ENCODE peak calls at places on chromosomes 16 and 17, in four cellular contexts. One of them, this sample, is unnamed. For H3K9me3, the result is how much of the 10 kb centered on the place peaks cover.

GRCh38 chr16:1493746-1494094 is 560 bp downstream of the TELO2 start:
- DNase-seq in tibial artery: no peak
- DNase-seq in IMR-90: no peak
- DNase-seq in Panc1: no peak
- DNase-seq in this sample: peak

GRCh38 chr16:20774703-20775362 is 11.0 kb downstream of the ACSM3 start:
- DNase-seq in tibial artery: no peak
- DNase-seq in Panc1: peak
- DNase-seq in IMR-90: peak
- DNase-seq in this sample: peak

GRCh38 chr16:11449716-11450115 is 104.5 kb downstream of the RMI2 start:
- DNase-seq in tibial artery: no peak
- DNase-seq in Panc1: no peak
- DNase-seq in IMR-90: no peak
- DNase-seq in this sample: no peak

GRCh38 chr16:85569615-85570212 is 43.4 kb upstream of the GSE1 start:
- DNase-seq in tibial artery: no peak
- DNase-seq in Panc1: no peak
- DNase-seq in IMR-90: peak
- DNase-seq in this sample: peak

GRCh38 chr17:19374136-19374535 is 4.2 kb upstream of the MAPK7 start:
- DNase-seq in tibial artery: no peak
- DNase-seq in Panc1: no peak
- DNase-seq in IMR-90: no peak
- DNase-seq in this sample: peak

GRCh38 chr16:2084688-2085625 is 37.2 kb downstream of the TSC2 start:
- DNase-seq in tibial artery: no peak
- DNase-seq in Panc1: no peak
- DNase-seq in IMR-90: no peak
- DNase-seq in this sample: peak

GRCh38 chr17:58517378-58517927 is 3.0 kb upstream of the MTMR4 start:
- DNase-seq in tibial artery: no peak
- DNase-seq in IMR-90: no peak
- DNase-seq in Panc1: no peak
- DNase-seq in this sample: peak

GRCh38 chr16:10964891-10965326 is 20.5 kb downstream of the CLEC16A start:
- DNase-seq in tibial artery: no peak
- DNase-seq in IMR-90: no peak
- DNase-seq in Panc1: no peak
- DNase-seq in this sample: no peak

GRCh38 chr17:65527857-65528591 is 33.4 kb downstream of the AXIN2 start:
- DNase-seq in Panc1: no peak
- DNase-seq in tibial artery: peak
- DNase-seq in IMR-90: no peak
- DNase-seq in this sample: peak

GRCh38 chr17:8020776-8021564 is 17.9 kb upstream of the ALOX15B start:
- DNase-seq in IMR-90: no peak
- DNase-seq in Panc1: no peak
- DNase-seq in tibial artery: no peak
- DNase-seq in this sample: no peak

GRCh38 chr17:5019475-5019956 is 15.7 kb downstream of the SLC52A1 start:
- DNase-seq in IMR-90: peak
- DNase-seq in tibial artery: no peak
- DNase-seq in Panc1: no peak
- DNase-seq in this sample: peak

GRCh38 chr17:76901542-76902197 is 33.5 kb downstream of the MGAT5B start:
- DNase-seq in Panc1: no peak
- DNase-seq in tibial artery: no peak
- DNase-seq in IMR-90: no peak
- DNase-seq in this sample: no peak

GRCh38 chr16:78697426-78697825 is 598.0 kb downstream of the WWOX start:
- DNase-seq in IMR-90: no peak
- DNase-seq in Panc1: no peak
- DNase-seq in tibial artery: no peak
- DNase-seq in this sample: no peak

GRCh38 chr17:77254961-77255741 is 114.4 kb downstream of the SEC14L1 start:
- DNase-seq in IMR-90: peak
- DNase-seq in Panc1: peak
- DNase-seq in tibial artery: peak
- DNase-seq in this sample: peak

GRCh38 chr17:59899099-59899498 is 6.2 kb downstream of the RPS6KB1 start:
- DNase-seq in IMR-90: no peak
- DNase-seq in tibial artery: peak
- DNase-seq in Panc1: no peak
- DNase-seq in this sample: peak

GRCh38 chr16:71449020-71449419 is 7.2 kb upstream of the TLE7 start:
- DNase-seq in tibial artery: no peak
- DNase-seq in IMR-90: no peak
- DNase-seq in Panc1: no peak
- DNase-seq in this sample: no peak

GRCh38 chr16:30526137-30526822 is at the start of gene ZNF768:
- DNase-seq in tibial artery: no peak
- DNase-seq in Panc1: no peak
- DNase-seq in IMR-90: no peak
- DNase-seq in this sample: peak

GRCh38 chr16:19783363-19783762 is 65.3 kb downstream of the IQCK start:
- DNase-seq in Panc1: no peak
- DNase-seq in IMR-90: no peak
- DNase-seq in tibial artery: no peak
- DNase-seq in this sample: no peak

GRCh38 chr16:2179107-2179501 is 17.3 kb downstream of the CASKIN1 start:
- DNase-seq in tibial artery: no peak
- DNase-seq in IMR-90: no peak
- DNase-seq in Panc1: no peak
- DNase-seq in this sample: no peak

GRCh38 chr17:6107791-6108190 is 37.6 kb downstream of the WSCD1 start:
- DNase-seq in Panc1: no peak
- DNase-seq in tibial artery: no peak
- DNase-seq in IMR-90: no peak
- DNase-seq in this sample: no peak

GRCh38 chr16:86985656-86986030 is 331.5 kb downstream of the C16orf95 start:
- DNase-seq in tibial artery: no peak
- DNase-seq in IMR-90: no peak
- DNase-seq in Panc1: no peak
- DNase-seq in this sample: peak

GRCh38 chr17:60659156-60659555 is 18.5 kb upstream of the BCAS3 start:
- DNase-seq in IMR-90: no peak
- DNase-seq in Panc1: no peak
- DNase-seq in tibial artery: no peak
- DNase-seq in this sample: no peak

GRCh38 chr16:66935319-66936011 is at the start of gene CES2:
- DNase-seq in tibial artery: peak
- DNase-seq in IMR-90: peak
- DNase-seq in Panc1: no peak
- DNase-seq in this sample: peak

GRCh38 chr17:2852729-2853110 is 56.5 kb downstream of the RAP1GAP2 start:
- DNase-seq in IMR-90: no peak
- DNase-seq in Panc1: no peak
- DNase-seq in tibial artery: no peak
- DNase-seq in this sample: no peak

GRCh38 chr17:17833664-17834357 is 3.0 kb downstream of the SREBF1 start:
- DNase-seq in Panc1: no peak
- DNase-seq in tibial artery: no peak
- DNase-seq in IMR-90: no peak
- DNase-seq in this sample: no peak

GRCh38 chr16:47493358-47494337 is 32.5 kb downstream of the PHKB start:
- DNase-seq in IMR-90: no peak
- DNase-seq in tibial artery: no peak
- DNase-seq in Panc1: no peak
- DNase-seq in this sample: no peak

GRCh38 chr17:63418540-63418939 is 27.6 kb downstream of the CYB561 start:
- DNase-seq in Panc1: no peak
- DNase-seq in tibial artery: no peak
- DNase-seq in IMR-90: no peak
- DNase-seq in this sample: peak

GRCh38 chr16:89921699-89922476 is 1.3 kb upstream of the TUBB3 start:
- DNase-seq in Panc1: no peak
- DNase-seq in tibial artery: peak
- DNase-seq in IMR-90: peak
- DNase-seq in this sample: peak

GRCh38 chr17:77546772-77547201 is 406.0 kb downstream of the SEC14L1 start:
- DNase-seq in IMR-90: no peak
- DNase-seq in tibial artery: no peak
- DNase-seq in Panc1: no peak
- DNase-seq in this sample: peak

DNA sequence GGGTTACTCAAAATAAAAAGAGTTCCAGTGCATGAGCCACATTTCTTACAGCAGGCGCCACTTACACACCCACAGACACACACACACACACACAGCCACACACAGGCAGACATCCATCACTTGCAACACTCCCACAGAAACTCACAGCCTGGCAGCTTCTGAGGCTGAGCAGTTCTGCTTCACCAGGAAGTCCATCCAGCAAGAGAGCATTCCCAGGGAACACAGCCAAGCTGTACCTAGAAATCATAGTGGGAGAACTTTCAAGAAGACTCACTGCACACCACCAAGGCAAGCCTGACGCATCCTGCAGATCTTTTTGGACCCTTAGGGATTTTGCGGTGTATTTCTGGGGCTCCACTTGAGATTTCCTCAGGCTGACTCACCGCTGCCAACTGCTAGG is 140.9 kb upstream of the WSB1 start:
- DNase-seq in IMR-90: peak
- DNase-seq in Panc1: no peak
- DNase-seq in tibial artery: no peak
- DNase-seq in this sample: peak
- H3K9me3 ChIP-seq in IMR-90: under half
- H3K9me3 ChIP-seq in Panc1: under half
- H3K9me3 ChIP-seq in tibial artery: under half
- H3K9me3 ChIP-seq in this sample: under half

DNA sequence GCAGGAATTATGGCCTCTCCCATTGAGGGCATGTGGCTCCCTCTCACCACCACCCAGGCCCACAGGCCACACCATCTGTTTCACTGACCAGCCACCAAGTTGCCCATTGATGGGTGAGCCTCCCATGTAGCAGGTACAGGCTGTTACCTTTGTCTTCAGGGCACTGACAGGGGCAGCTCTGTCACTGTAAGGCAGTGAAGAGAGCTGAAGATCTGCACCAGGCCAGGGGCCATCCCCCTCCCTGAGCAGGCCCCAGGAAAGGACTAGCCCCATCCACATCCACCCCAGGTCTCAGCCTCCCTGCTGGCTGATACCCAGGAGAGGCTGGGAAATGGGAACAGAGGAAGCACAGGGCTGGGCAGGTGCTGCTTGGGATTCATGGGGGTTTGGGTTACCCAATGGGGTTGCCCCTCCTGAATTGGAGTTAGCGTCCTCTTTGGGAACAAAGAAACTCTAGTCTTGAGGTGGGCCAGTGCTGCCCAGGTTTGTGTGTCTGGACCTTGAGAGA is 1691.4 kb downstream of the TP53TG3F start:
- DNase-seq in IMR-90: no peak
- DNase-seq in tibial artery: no peak
- DNase-seq in Panc1: no peak
- DNase-seq in this sample: no peak
- H3K9me3 ChIP-seq in IMR-90: under half
- H3K9me3 ChIP-seq in tibial artery: under half
- H3K9me3 ChIP-seq in Panc1: under half
- H3K9me3 ChIP-seq in this sample: under half

GRCh38 chr17:52297230-52298010 is 138.9 kb upstream of the CA10 start:
- DNase-seq in tibial artery: no peak
- DNase-seq in Panc1: no peak
- DNase-seq in IMR-90: no peak
- DNase-seq in this sample: no peak

GRCh38 chr17:52298881-52299280 is 140.4 kb upstream of the CA10 start:
- DNase-seq in IMR-90: no peak
- DNase-seq in Panc1: no peak
- DNase-seq in tibial artery: no peak
- DNase-seq in this sample: no peak
- H3K9me3 ChIP-seq in IMR-90: under half
- H3K9me3 ChIP-seq in Panc1: under half
- H3K9me3 ChIP-seq in tibial artery: under half
- H3K9me3 ChIP-seq in this sample: under half

GRCh38 chr16:62644030-62644812 is 608.0 kb upstream of the CDH8 start:
- DNase-seq in IMR-90: no peak
- DNase-seq in Panc1: no peak
- DNase-seq in tibial artery: no peak
- DNase-seq in this sample: no peak

GRCh38 chr16:62642677-62643076 is 606.4 kb upstream of the CDH8 start:
- DNase-seq in IMR-90: no peak
- DNase-seq in tibial artery: no peak
- DNase-seq in Panc1: no peak
- DNase-seq in this sample: no peak

GRCh38 chr16:62648256-62648655 is 612.0 kb upstream of the CDH8 start:
- DNase-seq in IMR-90: no peak
- DNase-seq in Panc1: no peak
- DNase-seq in tibial artery: no peak
- DNase-seq in this sample: no peak
- H3K9me3 ChIP-seq in IMR-90: under half
- H3K9me3 ChIP-seq in Panc1: under half
- H3K9me3 ChIP-seq in tibial artery: under half
- H3K9me3 ChIP-seq in this sample: under half

GRCh38 chr17:80007009-80007752 is 28.5 kb downstream of the TBC1D16 start:
- DNase-seq in IMR-90: no peak
- DNase-seq in tibial artery: no peak
- DNase-seq in Panc1: no peak
- DNase-seq in this sample: peak
- H3K9me3 ChIP-seq in IMR-90: under half
- H3K9me3 ChIP-seq in tibial artery: under half
- H3K9me3 ChIP-seq in Panc1: under half
- H3K9me3 ChIP-seq in this sample: under half

GRCh38 chr16:79748629-79749028 is 148.1 kb upstream of the MAF start:
- DNase-seq in IMR-90: no peak
- DNase-seq in Panc1: no peak
- DNase-seq in tibial artery: no peak
- DNase-seq in this sample: no peak

GRCh38 chr16:79754081-79754872 is 153.7 kb upstream of the MAF start:
- DNase-seq in Panc1: no peak
- DNase-seq in IMR-90: no peak
- DNase-seq in tibial artery: no peak
- DNase-seq in this sample: no peak

GRCh38 chr16:79752421-79752820 is 151.9 kb upstream of the MAF start:
- DNase-seq in IMR-90: no peak
- DNase-seq in Panc1: no peak
- DNase-seq in tibial artery: no peak
- DNase-seq in this sample: peak

GRCh38 chr16:79747688-79748087 is 147.2 kb upstream of the MAF start:
- DNase-seq in Panc1: no peak
- DNase-seq in IMR-90: no peak
- DNase-seq in tibial artery: no peak
- DNase-seq in this sample: no peak

DNA sequence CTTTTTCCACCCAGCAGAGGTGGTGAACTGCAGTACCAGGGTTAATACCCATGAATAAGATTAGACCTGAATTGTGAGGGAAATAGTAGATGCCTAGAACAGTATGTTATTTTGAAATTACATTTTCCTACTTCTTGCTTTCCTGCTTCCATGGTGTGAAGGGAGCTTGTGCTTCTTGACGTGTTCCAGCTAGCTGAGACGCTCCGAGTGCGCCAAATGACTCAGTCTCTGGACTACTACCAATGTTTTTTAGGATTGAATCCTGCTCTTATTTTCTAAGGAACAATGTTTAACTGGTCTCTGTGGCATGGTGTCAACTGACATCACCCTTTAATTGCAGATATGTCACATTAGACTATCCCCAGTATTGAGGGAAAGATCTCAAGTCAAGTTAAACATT is 151.2 kb upstream of the MAF start:
- DNase-seq in tibial artery: peak
- DNase-seq in Panc1: no peak
- DNase-seq in IMR-90: no peak
- DNase-seq in this sample: peak
- H3K9me3 ChIP-seq in tibial artery: under half
- H3K9me3 ChIP-seq in Panc1: under half
- H3K9me3 ChIP-seq in IMR-90: under half
- H3K9me3 ChIP-seq in this sample: under half

This sample was measured in osteoblast.